ENCODE peak calls at places on chromosomes 3 and 15, in five cellular contexts. Y is ELF-1; F is activated T-cell treated with anti-CD3 and anti-CD28 coated beads, Interleukin-2, amount 50 U/mL, for 48 hours; L is HS-5; T is HTR-8/SVneo. J is an unnamed sample.

GRCh38 chr3:133037440-133037839 is 751 bp upstream of the TMEM108 start:
- DNase-seq in L (no peak), F (no peak), Y (no peak), T (no peak), J (no peak)

GRCh38 chr3:38610934-38611333 is 38.6 kb downstream of the SCN5A start:
- DNase-seq in Y (no peak), F (no peak), T (no peak), L (no peak), J (no peak)

GRCh38 chr3:52495777-52496602 is 852 bp downstream of the STAB1 start:
- DNase-seq in F (no peak), L (peak; percentile 13), T (peak; percentile 24), Y (no peak), J (peak; percentile 30)

GRCh38 chr3:4809970-4810369 is 169.3 kb upstream of the BHLHE40 start:
- DNase-seq in L (no peak), F (no peak), Y (no peak), T (no peak), J (no peak)

GRCh38 chr3:90033242-90033641 is 925.8 kb downstream of the EPHA3 start:
- DNase-seq in L (no peak), Y (peak; percentile 35), T (no peak), F (no peak), J (no peak)

GRCh38 chr3:15329058-15330005 is 3.1 kb downstream of the SH3BP5 start:
- DNase-seq in L (no peak), F (no peak), Y (no peak), T (no peak), J (no peak)

GRCh38 chr3:42501681-42502428 is 588 bp upstream of the VIPR1 start:
- DNase-seq in T (peak; percentile 39), Y (peak; percentile 77), L (no peak), F (peak; percentile 78), J (peak; percentile 59)

GRCh38 chr3:132268956-132269355 is 48.3 kb upstream of the ACP3 start:
- DNase-seq in F (no peak), Y (peak; percentile 87), L (no peak), T (no peak), J (no peak)

GRCh38 chr3:192408007-192408655 is 319.2 kb downstream of the FGF12 start:
- DNase-seq in F (peak; percentile 18), L (no peak), T (no peak), Y (peak; percentile 67), J (no peak)

GRCh38 chr15:90315276-90315982 is 36.7 kb upstream of the ZNF774 start:
- DNase-seq in Y (no peak), T (peak; percentile 38), L (no peak), F (no peak), J (no peak)

GRCh38 chr3:49867871-49868321 is 1.8 kb downstream of the CAMKV start:
- DNase-seq in L (no peak), F (no peak), T (peak; percentile 56), Y (peak; percentile 81), J (no peak)

GRCh38 chr15:66786222-66786621 is 84.2 kb downstream of the SMAD6 start:
- DNase-seq in Y (no peak), L (no peak), F (no peak), T (no peak), J (no peak)

GRCh38 chr3:43389388-43390254 is 103.3 kb downstream of the SNRK start:
- DNase-seq in F (peak; percentile 69), Y (no peak), T (peak; percentile 22), L (no peak), J (no peak)

GRCh38 chr3:9552252-9552999 is 1.2 kb downstream of the LHFPL4 start:
- DNase-seq in L (no peak), Y (peak; percentile 94), F (peak; percentile 50), T (peak; percentile 27), J (no peak)

GRCh38 chr3:38565339-38566214 is 69.4 kb downstream of the EXOG start:
- DNase-seq in T (no peak), Y (no peak), F (no peak), L (no peak), J (no peak)

GRCh38 chr3:105613120-105613519 is 246.4 kb downstream of the ALCAM start:
- DNase-seq in L (no peak), F (no peak), T (no peak), Y (peak; percentile 4), J (no peak)

GRCh38 chr3:10855871-10856662 is 40.0 kb downstream of the SLC6A11 start:
- DNase-seq in Y (peak; percentile 1), F (no peak), L (no peak), T (no peak), J (no peak)

GRCh38 chr3:195150194-195151118 is 120.5 kb downstream of the XXYLT1 start:
- DNase-seq in T (no peak), Y (peak; percentile 78), F (no peak), L (no peak), J (no peak)

GRCh38 chr15:92896543-92896942 is 3.6 kb upstream of the CHD2 start:
- DNase-seq in Y (no peak), T (no peak), F (no peak), L (no peak), J (no peak)

GRCh38 chr3:38366082-38366481 is 19.5 kb downstream of the XYLB start:
- DNase-seq in F (no peak), Y (no peak), L (no peak), T (no peak), J (no peak)

GRCh38 chr3:189598530-189598929 is 32.7 kb upstream of the TP63 start:
- DNase-seq in L (no peak), Y (no peak), T (no peak), F (no peak), J (no peak)

GRCh38 chr3:13022348-13023250 is 50.6 kb downstream of the IQSEC1 start:
- DNase-seq in L (no peak), T (peak; percentile 87), Y (peak; percentile 90), F (no peak), J (peak; percentile 61)

GRCh38 chr3:194534243-194534642 is 47.4 kb upstream of the ATP13A3 start:
- DNase-seq in L (no peak), Y (no peak), F (no peak), T (no peak), J (no peak)

GRCh38 chr3:116473602-116474001 is 28.3 kb upstream of the LSAMP start:
- DNase-seq in F (no peak), Y (no peak), L (peak; percentile 56), T (no peak), J (no peak)